ENCODE peak calls at places on chromosomes 1 and 21, in nine cellular contexts. One of them, this sample, is unnamed.

GRCh38 chr1:29802181-29803068 is 566.1 kb downstream of the PTPRU start:
- DNase-seq in GM23338: no peak
- DNase-seq in KG1: no peak
- DNase-seq in T-cell: no peak
- DNase-seq in NCI-H345: peak
- DNase-seq in D341Med: peak
- DNase-seq in IMR-90: no peak
- DNase-seq in brain pericyte: no peak
- DNase-seq in left ventricle myocardium inferior: no peak
- DNase-seq in this sample: peak

GRCh38 chr1:58290685-58291372 is 255.7 kb downstream of the OMA1 start:
- DNase-seq in GM23338: peak
- DNase-seq in KG1: no peak
- DNase-seq in T-cell: no peak
- DNase-seq in NCI-H345: no peak
- DNase-seq in D341Med: no peak
- DNase-seq in IMR-90: peak
- DNase-seq in brain pericyte: no peak
- DNase-seq in left ventricle myocardium inferior: no peak
- DNase-seq in this sample: no peak

GRCh38 chr1:58841455-58841854 is 57.6 kb upstream of the JUN start:
- DNase-seq in GM23338: peak
- DNase-seq in KG1: no peak
- DNase-seq in T-cell: no peak
- DNase-seq in NCI-H345: no peak
- DNase-seq in D341Med: no peak
- DNase-seq in IMR-90: no peak
- DNase-seq in brain pericyte: no peak
- DNase-seq in left ventricle myocardium inferior: no peak
- DNase-seq in this sample: no peak

GRCh38 chr21:36613064-36613463 is 85.9 kb upstream of the SIM2 start:
- DNase-seq in GM23338: no peak
- DNase-seq in KG1: no peak
- DNase-seq in T-cell: no peak
- DNase-seq in NCI-H345: no peak
- DNase-seq in D341Med: no peak
- DNase-seq in IMR-90: peak
- DNase-seq in brain pericyte: peak
- DNase-seq in left ventricle myocardium inferior: no peak
- DNase-seq in this sample: no peak

GRCh38 chr1:157400766-157401165 is 151.5 kb downstream of the FCRL5 start:
- DNase-seq in GM23338: no peak
- DNase-seq in KG1: no peak
- DNase-seq in T-cell: no peak
- DNase-seq in NCI-H345: no peak
- DNase-seq in D341Med: no peak
- DNase-seq in IMR-90: no peak
- DNase-seq in brain pericyte: no peak
- DNase-seq in left ventricle myocardium inferior: no peak
- DNase-seq in this sample: no peak

GRCh38 chr1:114671011-114671938 is 1.4 kb upstream of the DENND2C start:
- DNase-seq in GM23338: no peak
- DNase-seq in KG1: no peak
- DNase-seq in T-cell: no peak
- DNase-seq in NCI-H345: no peak
- DNase-seq in D341Med: no peak
- DNase-seq in IMR-90: peak
- DNase-seq in brain pericyte: no peak
- DNase-seq in left ventricle myocardium inferior: no peak
- DNase-seq in this sample: no peak

GRCh38 chr1:183222909-183223308 is 36.8 kb downstream of the LAMC2 start:
- DNase-seq in GM23338: no peak
- DNase-seq in KG1: no peak
- DNase-seq in T-cell: no peak
- DNase-seq in NCI-H345: no peak
- DNase-seq in D341Med: no peak
- DNase-seq in IMR-90: no peak
- DNase-seq in brain pericyte: no peak
- DNase-seq in left ventricle myocardium inferior: no peak
- DNase-seq in this sample: no peak

GRCh38 chr1:45583666-45584350 is at the start of gene NASP:
- DNase-seq in GM23338: peak
- DNase-seq in KG1: peak
- DNase-seq in T-cell: peak
- DNase-seq in NCI-H345: peak
- DNase-seq in D341Med: peak
- DNase-seq in IMR-90: peak
- DNase-seq in brain pericyte: peak
- DNase-seq in left ventricle myocardium inferior: peak
- DNase-seq in this sample: peak

GRCh38 chr1:205332015-205332791 is 10.7 kb upstream of the NUAK2 start:
- DNase-seq in GM23338: no peak
- DNase-seq in KG1: no peak
- DNase-seq in T-cell: no peak
- DNase-seq in NCI-H345: no peak
- DNase-seq in D341Med: no peak
- DNase-seq in IMR-90: no peak
- DNase-seq in brain pericyte: no peak
- DNase-seq in left ventricle myocardium inferior: no peak
- DNase-seq in this sample: no peak

GRCh38 chr1:208185801-208186201 is 58.4 kb downstream of the PLXNA2 start:
- DNase-seq in GM23338: no peak
- DNase-seq in KG1: no peak
- DNase-seq in T-cell: no peak
- DNase-seq in NCI-H345: no peak
- DNase-seq in D341Med: no peak
- DNase-seq in IMR-90: peak
- DNase-seq in brain pericyte: no peak
- DNase-seq in left ventricle myocardium inferior: no peak
- DNase-seq in this sample: no peak

GRCh38 chr1:202286622-202287097 is 55.1 kb downstream of the UBE2T start:
- DNase-seq in GM23338: no peak
- DNase-seq in KG1: no peak
- DNase-seq in T-cell: no peak
- DNase-seq in NCI-H345: no peak
- DNase-seq in D341Med: no peak
- DNase-seq in IMR-90: peak
- DNase-seq in brain pericyte: no peak
- DNase-seq in left ventricle myocardium inferior: peak
- DNase-seq in this sample: no peak

GRCh38 chr1:29682171-29682917 is 446.0 kb downstream of the PTPRU start:
- DNase-seq in GM23338: no peak
- DNase-seq in KG1: no peak
- DNase-seq in T-cell: no peak
- DNase-seq in NCI-H345: no peak
- DNase-seq in D341Med: peak
- DNase-seq in IMR-90: no peak
- DNase-seq in brain pericyte: no peak
- DNase-seq in left ventricle myocardium inferior: no peak
- DNase-seq in this sample: no peak

GRCh38 chr21:36155603-36156338 is 853 bp upstream of the DOP1B start:
- DNase-seq in GM23338: peak
- DNase-seq in KG1: no peak
- DNase-seq in T-cell: no peak
- DNase-seq in NCI-H345: peak
- DNase-seq in D341Med: no peak
- DNase-seq in IMR-90: no peak
- DNase-seq in brain pericyte: no peak
- DNase-seq in left ventricle myocardium inferior: peak
- DNase-seq in this sample: no peak

GRCh38 chr1:212684076-212684475 is 15.6 kb downstream of the BATF3 start:
- DNase-seq in GM23338: no peak
- DNase-seq in KG1: no peak
- DNase-seq in T-cell: no peak
- DNase-seq in NCI-H345: no peak
- DNase-seq in D341Med: no peak
- DNase-seq in IMR-90: peak
- DNase-seq in brain pericyte: no peak
- DNase-seq in left ventricle myocardium inferior: no peak
- DNase-seq in this sample: no peak

GRCh38 chr1:204623365-204623893 is 62.1 kb downstream of the LRRN2 start:
- DNase-seq in GM23338: no peak
- DNase-seq in KG1: no peak
- DNase-seq in T-cell: no peak
- DNase-seq in NCI-H345: no peak
- DNase-seq in D341Med: peak
- DNase-seq in IMR-90: peak
- DNase-seq in brain pericyte: no peak
- DNase-seq in left ventricle myocardium inferior: no peak
- DNase-seq in this sample: peak

GRCh38 chr1:39505289-39505688 is 13.9 kb downstream of the BMP8A start:
- DNase-seq in GM23338: no peak
- DNase-seq in KG1: no peak
- DNase-seq in T-cell: no peak
- DNase-seq in NCI-H345: no peak
- DNase-seq in D341Med: no peak
- DNase-seq in IMR-90: no peak
- DNase-seq in brain pericyte: no peak
- DNase-seq in left ventricle myocardium inferior: no peak
- DNase-seq in this sample: no peak

GRCh38 chr1:192986110-192986747 is 72.9 kb downstream of the UCHL5 start:
- DNase-seq in GM23338: no peak
- DNase-seq in KG1: no peak
- DNase-seq in T-cell: no peak
- DNase-seq in NCI-H345: no peak
- DNase-seq in D341Med: no peak
- DNase-seq in IMR-90: peak
- DNase-seq in brain pericyte: no peak
- DNase-seq in left ventricle myocardium inferior: no peak
- DNase-seq in this sample: no peak

GRCh38 chr1:170664828-170665617 is 1.1 kb downstream of the PRRX1 start:
- DNase-seq in GM23338: peak
- DNase-seq in KG1: no peak
- DNase-seq in T-cell: no peak
- DNase-seq in NCI-H345: peak
- DNase-seq in D341Med: peak
- DNase-seq in IMR-90: peak
- DNase-seq in brain pericyte: no peak
- DNase-seq in left ventricle myocardium inferior: peak
- DNase-seq in this sample: no peak

GRCh38 chr1:42379794-42380616 is 587 bp upstream of the RIMKLA start:
- DNase-seq in GM23338: peak
- DNase-seq in KG1: no peak
- DNase-seq in T-cell: no peak
- DNase-seq in NCI-H345: peak
- DNase-seq in D341Med: no peak
- DNase-seq in IMR-90: peak
- DNase-seq in brain pericyte: no peak
- DNase-seq in left ventricle myocardium inferior: peak
- DNase-seq in this sample: no peak

GRCh38 chr1:1041092-1041503 is 21.2 kb downstream of the AGRN start:
- DNase-seq in GM23338: peak
- DNase-seq in KG1: no peak
- DNase-seq in T-cell: no peak
- DNase-seq in NCI-H345: no peak
- DNase-seq in D341Med: peak
- DNase-seq in IMR-90: no peak
- DNase-seq in brain pericyte: no peak
- DNase-seq in left ventricle myocardium inferior: no peak
- DNase-seq in this sample: no peak

GRCh38 chr1:156089704-156090103 is 7.4 kb upstream of the MEX3A start:
- DNase-seq in GM23338: no peak
- DNase-seq in KG1: no peak
- DNase-seq in T-cell: no peak
- DNase-seq in NCI-H345: no peak
- DNase-seq in D341Med: peak
- DNase-seq in IMR-90: no peak
- DNase-seq in brain pericyte: no peak
- DNase-seq in left ventricle myocardium inferior: no peak
- DNase-seq in this sample: peak

GRCh38 chr1:179953974-179954493 is 576 bp upstream of the CEP350 start:
- DNase-seq in GM23338: peak
- DNase-seq in KG1: no peak
- DNase-seq in T-cell: peak
- DNase-seq in NCI-H345: peak
- DNase-seq in D341Med: peak
- DNase-seq in IMR-90: peak
- DNase-seq in brain pericyte: no peak
- DNase-seq in left ventricle myocardium inferior: no peak
- DNase-seq in this sample: peak

GRCh38 chr1:94240822-94241221 is 3.4 kb upstream of the ARHGAP29 start:
- DNase-seq in GM23338: peak
- DNase-seq in KG1: no peak
- DNase-seq in T-cell: no peak
- DNase-seq in NCI-H345: peak
- DNase-seq in D341Med: no peak
- DNase-seq in IMR-90: peak
- DNase-seq in brain pericyte: no peak
- DNase-seq in left ventricle myocardium inferior: no peak
- DNase-seq in this sample: no peak

GRCh38 chr1:3500265-3500835 is 45.9 kb downstream of the ARHGEF16 start:
- DNase-seq in GM23338: no peak
- DNase-seq in KG1: no peak
- DNase-seq in T-cell: no peak
- DNase-seq in NCI-H345: no peak
- DNase-seq in D341Med: no peak
- DNase-seq in IMR-90: no peak
- DNase-seq in brain pericyte: no peak
- DNase-seq in left ventricle myocardium inferior: no peak
- DNase-seq in this sample: no peak

GRCh38 chr1:224432672-224433040 is 1.9 kb downstream of the WDR26 start:
- DNase-seq in GM23338: no peak
- DNase-seq in KG1: peak
- DNase-seq in T-cell: no peak
- DNase-seq in NCI-H345: no peak
- DNase-seq in D341Med: no peak
- DNase-seq in IMR-90: no peak
- DNase-seq in brain pericyte: no peak
- DNase-seq in left ventricle myocardium inferior: no peak
- DNase-seq in this sample: no peak

This sample was measured in BE2C.